ENCODE peak calls at places on chromosomes 7 and 10, in four cellular contexts. H is heart left ventricle; U is gastrocnemius medialis; J is activated CD8-positive, alpha-beta T cell treated with anti-CD3 and anti-CD28 coated beads for 36 hours. Y is an unnamed sample.

GRCh38 chr7:30510124-30511074 is 5.8 kb upstream of the GGCT start:
- ATAC-seq in H (peak), U (no peak), J (peak), Y (no peak)

GRCh38 chr7:1700086-1700485 is 30.0 kb downstream of the ELFN1 start:
- ATAC-seq in H (no peak), U (no peak), J (no peak), Y (no peak)

GRCh38 chr7:73577627-73578341 is 595 bp downstream of the TBL2 start:
- ATAC-seq in H (no peak), U (no peak), J (no peak), Y (no peak)

GRCh38 chr7:149321978-149322541 is 60.1 kb downstream of the ZNF783 start:
- ATAC-seq in H (peak), U (no peak), J (peak), Y (no peak)

GRCh38 chr7:10888861-10889260 is 84.8 kb upstream of the PHF14 start:
- ATAC-seq in H (no peak), U (no peak), J (peak), Y (no peak)

GRCh38 chr7:13416544-13416943 is 572.9 kb downstream of the ETV1 start:
- ATAC-seq in H (no peak), U (no peak), J (no peak), Y (no peak)

GRCh38 chr7:110522751-110523200 is 568.2 kb upstream of the LRRN3 start:
- ATAC-seq in H (peak), U (no peak), J (no peak), Y (no peak)

GRCh38 chr7:1460757-1461639 is 1.7 kb upstream of the MICALL2 start:
- ATAC-seq in H (peak), U (peak), J (no peak), Y (peak)

GRCh38 chr7:27689045-27689877 is 26.6 kb upstream of the HIBADH start:
- ATAC-seq in H (peak), U (peak), J (peak), Y (no peak)

GRCh38 chr10:97538401-97538800 is 34.2 kb upstream of the ANKRD2 start:
- ATAC-seq in H (no peak), U (no peak), J (no peak), Y (no peak)

GRCh38 chr7:40507166-40507565 is 372.4 kb downstream of the SUGCT start:
- ATAC-seq in H (no peak), U (no peak), J (no peak), Y (no peak)

DNA sequence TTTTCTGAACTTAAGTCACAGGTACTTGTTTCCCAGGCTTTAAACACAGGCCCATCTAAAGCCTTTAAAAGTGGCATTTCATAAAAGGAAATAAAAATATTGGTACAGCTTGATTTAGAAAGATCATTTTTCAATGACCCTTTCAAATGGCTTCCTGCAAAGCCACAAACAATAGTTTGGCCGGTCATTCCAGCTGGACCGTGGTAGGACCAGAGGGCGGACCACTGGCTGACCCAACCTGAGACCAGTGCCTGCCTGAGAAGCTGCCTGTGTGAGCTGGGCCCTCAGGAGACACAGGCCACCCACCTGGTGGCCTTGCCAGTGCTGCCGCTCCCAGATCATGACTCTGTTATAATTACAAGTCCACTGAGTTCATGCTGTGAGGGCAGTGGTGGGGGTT is 92.8 kb downstream of the EEPD1 start:
- ATAC-seq in H (peak), U (no peak), J (no peak), Y (no peak)
- TF ChIP-seq CTCF in H (no peak), U (no peak), J (no peak), Y (no peak)

DNA sequence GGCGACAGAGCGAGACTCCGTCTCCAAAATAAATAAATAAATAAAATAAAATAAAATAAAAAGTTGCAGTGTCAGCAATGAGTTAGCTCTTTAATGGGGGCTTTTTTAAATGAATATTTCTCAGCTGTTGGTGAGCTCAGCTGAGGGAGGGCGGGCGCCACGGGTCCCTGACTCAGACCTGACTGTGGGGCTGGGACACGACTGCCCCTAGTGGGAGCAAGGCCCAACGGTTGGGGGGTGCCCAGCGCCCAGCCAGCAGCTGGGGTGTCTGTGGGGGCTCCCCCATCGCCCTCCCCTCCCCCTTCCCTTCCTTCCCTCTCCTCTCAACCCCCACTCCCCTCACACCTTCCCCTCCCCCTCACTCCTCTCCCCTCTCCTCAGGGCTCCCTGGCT is 46.6 kb downstream of the PWWP2B start:
- ATAC-seq in H (no peak), U (no peak), J (peak), Y (no peak)
- TF ChIP-seq CTCF in H (peak), U (peak), J (peak), Y (peak)

DNA sequence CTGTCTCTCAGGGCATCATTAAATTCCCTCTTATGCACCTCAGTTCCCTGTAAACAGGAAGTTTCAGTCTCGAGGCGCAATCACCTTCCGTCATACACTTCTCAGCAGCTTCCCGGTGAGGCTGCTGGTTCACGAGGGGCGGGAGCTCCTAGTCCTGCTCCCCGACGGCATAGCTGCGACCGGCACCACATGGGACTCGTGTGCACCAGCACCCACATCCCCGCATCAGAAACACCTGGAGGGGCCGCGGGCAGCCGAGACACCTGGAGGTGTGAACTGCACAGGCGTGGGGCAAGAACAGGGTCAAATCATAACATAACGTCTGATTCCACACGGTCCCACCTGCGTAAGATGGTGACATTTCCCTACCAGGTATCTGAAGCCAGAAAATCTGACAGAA is 52.7 kb downstream of the DIP2C start:
- ATAC-seq in H (no peak), U (no peak), J (no peak), Y (no peak)
- TF ChIP-seq CTCF in H (no peak), U (no peak), J (no peak), Y (no peak)

GRCh38 chr10:78599122-78599853 is 469.5 kb upstream of the ZMIZ1 start:
- ATAC-seq in H (no peak), U (no peak), J (no peak), Y (no peak)
- TF ChIP-seq CTCF in H (no peak), U (no peak), J (no peak), Y (no peak)

GRCh38 chr10:99372546-99373271 is 43.6 kb downstream of the CNNM1 start:
- ATAC-seq in H (no peak), U (no peak), J (no peak), Y (peak)

GRCh38 chr10:99369126-99369525 is 40.0 kb downstream of the CNNM1 start:
- ATAC-seq in H (no peak), U (no peak), J (no peak), Y (no peak)

GRCh38 chr10:99368646-99369045 is 39.5 kb downstream of the CNNM1 start:
- ATAC-seq in H (no peak), U (no peak), J (no peak), Y (no peak)

GRCh38 chr10:99369551-99369950 is 40.4 kb downstream of the CNNM1 start:
- ATAC-seq in H (no peak), U (no peak), J (no peak), Y (no peak)

DNA sequence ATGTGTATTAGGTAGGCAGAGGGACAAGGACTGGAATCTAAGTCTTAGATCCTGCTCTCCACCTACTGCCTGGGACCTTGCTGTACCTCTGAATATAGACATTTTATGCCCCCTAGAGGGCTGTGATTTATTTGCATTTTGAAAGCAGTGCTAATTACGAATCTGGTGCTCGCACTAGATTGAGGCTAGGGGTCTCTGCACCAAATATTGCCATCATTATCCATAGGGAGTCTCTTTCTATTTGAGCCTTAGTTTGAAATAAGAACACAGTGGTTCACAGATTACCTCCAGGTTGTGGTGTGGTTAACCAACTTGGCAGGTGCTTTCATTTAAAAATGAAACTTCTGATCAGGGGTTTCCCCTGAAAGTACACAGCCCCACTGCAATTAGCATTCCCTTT is 41.8 kb downstream of the CNNM1 start:
- ATAC-seq in H (no peak), U (no peak), J (peak), Y (no peak)
- TF ChIP-seq CTCF in H (peak), U (no peak), J (peak), Y (peak)

GRCh38 chr10:83045731-83046130 is 1093.6 kb upstream of the GHITM start:
- ATAC-seq in H (no peak), U (no peak), J (no peak), Y (no peak)

DNA sequence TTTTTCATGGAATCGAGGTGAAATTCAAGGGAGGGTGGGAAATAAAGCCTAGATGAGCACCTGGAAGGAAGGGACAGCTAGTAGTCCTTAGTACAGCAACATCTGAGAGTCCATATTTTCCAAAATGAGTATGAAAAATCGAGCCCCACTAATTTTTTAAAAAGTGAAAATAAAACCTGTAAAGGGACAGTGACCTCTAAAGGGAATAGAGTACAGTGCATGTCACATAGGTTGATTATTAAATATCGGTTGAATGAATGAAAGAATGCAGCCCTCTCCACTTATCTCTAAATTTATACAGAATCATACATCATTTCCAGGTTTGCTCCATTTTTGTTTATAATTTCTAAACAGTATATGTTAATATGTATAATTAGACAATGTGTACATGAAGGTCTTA is 1088.5 kb upstream of the GHITM start:
- ATAC-seq in H (no peak), U (no peak), J (no peak), Y (no peak)
- TF ChIP-seq CTCF in H (no peak), U (no peak), J (no peak), Y (no peak)

GRCh38 chr7:87874066-87874465 is 2.1 kb downstream of the SLC25A40 start:
- ATAC-seq in H (no peak), U (no peak), J (no peak), Y (no peak)

GRCh38 chr7:87877641-87878040 is 1.3 kb downstream of the DBF4 start:
- ATAC-seq in H (no peak), U (no peak), J (no peak), Y (no peak)

GRCh38 chr7:87876759-87877234 is 504 bp downstream of the DBF4 start:
- ATAC-seq in H (peak), U (peak), J (peak), Y (peak)

GRCh38 chr7:87876040-87876758 is at the start of the genes DBF4 and SLC25A40:
- ATAC-seq in H (peak), U (peak), J (peak), Y (peak)

GRCh38 chr7:87875151-87876039 is 765 bp downstream of the SLC25A40 start:
- ATAC-seq in H (peak), U (peak), J (peak), Y (no peak)
- TF ChIP-seq CTCF in H (no peak), U (no peak), J (no peak), Y (no peak)

GRCh38 chr7:158074896-158075632 is 512.6 kb downstream of the PTPRN2 start:
- ATAC-seq in H (no peak), U (no peak), J (no peak), Y (no peak)

GRCh38 chr7:158076215-158076614 is 511.4 kb downstream of the PTPRN2 start:
- ATAC-seq in H (no peak), U (no peak), J (no peak), Y (no peak)

GRCh38 chr7:158072889-158073730 is 514.5 kb downstream of the PTPRN2 start:
- ATAC-seq in H (no peak), U (no peak), J (no peak), Y (no peak)

GRCh38 chr7:158075633-158076001 is 512.0 kb downstream of the PTPRN2 start:
- ATAC-seq in H (no peak), U (no peak), J (no peak), Y (no peak)

DNA sequence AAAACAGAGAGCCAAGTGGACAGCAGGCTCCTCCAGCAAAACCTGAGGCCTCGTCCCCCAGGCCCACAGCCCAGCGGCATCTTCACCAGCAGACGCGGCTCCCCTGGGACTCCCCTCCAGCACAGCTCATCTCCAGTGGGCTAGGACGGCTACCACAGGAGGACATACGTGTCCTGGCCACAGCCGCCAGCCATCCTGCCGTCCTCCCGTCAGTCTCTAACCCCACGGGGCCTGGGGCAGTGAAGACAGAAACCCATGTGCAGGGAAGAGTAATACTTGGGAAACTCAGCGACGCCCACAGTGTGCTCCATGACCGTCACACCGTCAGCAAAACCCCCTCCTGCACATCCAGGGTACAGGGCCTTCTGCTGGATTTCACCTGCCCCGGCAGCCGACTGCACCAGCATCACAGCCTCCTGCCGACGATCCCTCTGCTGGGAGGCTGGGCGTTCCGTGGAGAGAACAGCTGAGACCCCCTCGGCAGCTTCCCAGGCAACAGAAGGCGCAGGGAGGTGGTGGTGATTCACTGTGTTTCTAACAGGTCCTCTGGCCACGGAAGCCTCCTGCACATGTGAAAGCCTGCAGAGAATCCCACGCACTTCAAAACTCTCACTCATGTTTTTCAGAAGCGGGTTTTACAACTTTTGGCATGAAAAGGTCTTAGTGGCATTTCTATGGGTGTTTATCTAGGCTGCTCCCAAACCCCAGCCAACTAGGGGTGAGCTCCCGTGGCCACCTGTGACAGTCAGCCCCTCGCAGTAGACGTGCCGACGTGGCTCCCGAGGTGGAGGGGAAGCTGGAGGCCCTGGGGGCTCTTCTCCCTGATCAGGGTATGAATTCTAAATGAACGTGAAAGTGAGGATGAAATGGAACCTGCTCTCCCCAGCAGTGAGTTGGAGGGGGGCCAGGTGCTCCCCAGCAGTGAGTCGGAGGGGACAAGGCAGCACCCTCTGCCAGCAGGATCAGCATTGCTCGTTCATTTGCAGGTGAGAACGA is 513.5 kb downstream of the PTPRN2 start:
- ATAC-seq in H (no peak), U (no peak), J (no peak), Y (no peak)
- TF ChIP-seq CTCF in H (no peak), U (no peak), J (no peak), Y (no peak)